ENCODE peak calls at places on chromosomes 6 and 20, in ten cellular contexts. K is heart left ventricle; E is substantia nigra; I is foreskin keratinocyte; N is HCT116; G is Panc1; C is CD8-positive, alpha-beta T cell; P is GM23338; W is breast epithelium; L is CD8-positive, alpha-beta memory T cell. D is an unnamed sample.

GRCh38 chr6:157952751-157953479 is 28.7 kb upstream of the SYNJ2 start:
- DNase-seq in G (no peak), N (no peak), L (no peak), I (no peak), E (no peak), W (no peak), K (no peak), P (no peak), C (no peak), D (no peak)

GRCh38 chr6:101114703-101115102 is 233.6 kb upstream of the ASCC3 start:
- DNase-seq in I (peak; percentile 30), K (no peak), W (no peak), N (peak; percentile 18), P (peak; percentile 49), E (no peak), C (no peak), G (peak; percentile 28), L (no peak), D (no peak)

GRCh38 chr6:20352346-20352745 is 49.3 kb upstream of the E2F3 start:
- DNase-seq in G (no peak), P (no peak), E (no peak), N (no peak), L (no peak), W (no peak), K (no peak), I (no peak), C (no peak), D (no peak)

GRCh38 chr6:14046476-14047068 is 71.0 kb upstream of the CD83 start:
- DNase-seq in I (peak; percentile 46), K (no peak), E (no peak), W (no peak), P (peak; percentile 82), N (peak; percentile 51), L (peak; percentile 6), G (peak; percentile 47), C (peak; percentile 25), D (no peak)

GRCh38 chr20:20664795-20665194 is 47.6 kb downstream of the RALGAPA2 start:
- DNase-seq in I (peak; percentile 7), N (peak; percentile 18), W (no peak), C (no peak), G (peak; percentile 33), K (no peak), L (no peak), E (no peak), P (peak; percentile 41), D (no peak)

GRCh38 chr6:69392745-69393144 is 404.1 kb downstream of the LMBRD1 start:
- DNase-seq in L (no peak), G (no peak), P (no peak), E (no peak), K (no peak), W (no peak), I (no peak), C (no peak), N (no peak), D (no peak)

GRCh38 chr20:32446301-32447100 is 88.4 kb downstream of the ASXL1 start:
- DNase-seq in W (no peak), K (no peak), N (no peak), G (no peak), L (no peak), C (no peak), I (no peak), P (no peak), E (no peak), D (no peak)

GRCh38 chr6:10389739-10390494 is 25.0 kb downstream of the TFAP2A start:
- DNase-seq in C (no peak), G (no peak), L (no peak), K (no peak), W (no peak), E (no peak), P (peak; percentile 68), I (no peak), N (no peak), D (no peak)

GRCh38 chr6:112021911-112022310 is 32.0 kb upstream of the CCN6 start:
- DNase-seq in I (no peak), L (no peak), P (no peak), K (no peak), G (no peak), C (no peak), E (no peak), W (no peak), N (no peak), D (no peak)

GRCh38 chr6:125859691-125860210 is 69.0 kb downstream of the NCOA7 start:
- DNase-seq in G (no peak), P (no peak), K (no peak), L (no peak), I (no peak), W (no peak), N (no peak), C (no peak), E (no peak), D (no peak)

GRCh38 chr20:23697947-23698346 is 9.1 kb upstream of the CST4 start:
- DNase-seq in E (no peak), W (no peak), P (no peak), N (no peak), G (no peak), I (no peak), L (no peak), C (no peak), K (no peak), D (no peak)

GRCh38 chr20:22264917-22265316 is 319.5 kb downstream of the FOXA2 start:
- DNase-seq in E (no peak), K (no peak), L (no peak), N (no peak), G (no peak), C (no peak), W (no peak), I (peak; percentile 39), P (no peak), D (no peak)

GRCh38 chr20:11195169-11195568 is 521.4 kb upstream of the JAG1 start:
- DNase-seq in C (no peak), P (no peak), N (no peak), E (no peak), L (no peak), I (no peak), G (no peak), K (peak; percentile 55), W (no peak), D (no peak)

GRCh38 chr20:47859255-47859654 is 74.0 kb upstream of the SULF2 start:
- DNase-seq in G (no peak), W (no peak), L (no peak), K (no peak), N (no peak), P (no peak), C (no peak), I (no peak), E (no peak), D (no peak)

GRCh38 chr20:47860049-47860830 is 75.0 kb upstream of the SULF2 start:
- DNase-seq in I (no peak), N (no peak), P (no peak), W (no peak), E (no peak), K (no peak), C (no peak), L (no peak), G (no peak), D (no peak)

GRCh38 chr20:47855799-47856198 is 70.5 kb upstream of the SULF2 start:
- DNase-seq in K (no peak), W (no peak), E (no peak), I (no peak), G (no peak), L (no peak), N (no peak), P (no peak), C (no peak), D (no peak)

GRCh38 chr20:47857142-47857993 is 72.1 kb upstream of the SULF2 start:
- DNase-seq in C (no peak), G (no peak), I (peak; percentile 64), L (no peak), K (no peak), E (no peak), P (no peak), N (no peak), W (peak; percentile 42), D (no peak)

DNA sequence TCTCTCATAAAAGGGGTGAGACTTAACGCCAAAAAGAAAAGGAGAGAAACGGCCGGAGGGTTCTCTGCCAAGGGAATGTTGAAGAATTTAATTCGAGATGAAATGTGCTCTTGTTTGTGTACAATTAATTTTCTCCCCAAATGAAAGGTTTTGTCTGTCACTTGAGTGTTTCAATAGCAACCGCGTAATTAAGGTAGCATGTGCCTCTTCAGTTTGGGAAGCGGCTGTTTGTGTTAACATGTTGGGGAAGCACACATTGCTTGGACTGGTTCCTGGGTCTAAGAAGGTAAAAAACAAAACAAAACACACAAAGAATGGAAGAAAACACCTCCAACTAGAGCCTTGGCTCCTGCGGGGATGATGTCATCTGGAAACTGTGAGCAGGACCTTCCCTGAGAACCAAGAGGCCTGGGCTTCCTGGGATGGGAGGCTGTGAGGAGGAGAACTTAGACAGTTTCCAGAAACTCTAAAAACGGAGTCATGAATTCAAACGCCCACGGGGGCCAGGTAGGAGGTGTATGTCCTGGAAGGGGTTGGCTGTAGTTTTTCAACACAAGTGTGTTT is 72.8 kb upstream of the SULF2 start:
- DNase-seq in W (peak; percentile 62), E (no peak), L (no peak), I (peak; percentile 61), G (no peak), N (no peak), C (no peak), K (peak; percentile 44), P (no peak), D (peak; percentile 24)
- H3K27ac ChIP-seq in W (peak overlapping the region; percentile 74), E (no peak overlapping the region), L (no peak overlapping the region), I (peak overlapping the region; percentile 71), G (no peak overlapping the region), N (no peak overlapping the region), C (no peak overlapping the region), K (peak overlapping the region; percentile 69), P (no peak overlapping the region), D (no peak overlapping the region)

GRCh38 chr6:150932976-150933375 is 67.5 kb downstream of the MTHFD1L start:
- DNase-seq in W (no peak), N (no peak), C (no peak), G (no peak), E (no peak), L (no peak), P (no peak), K (no peak), I (no peak), D (no peak)
- H3K27ac ChIP-seq in W (no peak overlapping the region), N (no peak overlapping the region), C (no peak overlapping the region), G (no peak overlapping the region), E (no peak overlapping the region), L (no peak overlapping the region), P (no peak overlapping the region), K (peak overlapping the region; percentile 10), I (no peak overlapping the region), D (no peak overlapping the region)

GRCh38 chr20:47391276-47392010 is 34.9 kb upstream of the ZMYND8 start:
- DNase-seq in E (no peak), C (no peak), I (no peak), L (no peak), P (no peak), G (no peak), K (no peak), N (no peak), W (no peak), D (no peak)
- H3K27ac ChIP-seq in E (no peak overlapping the region), C (no peak overlapping the region), I (peak overlapping the region; percentile 99), L (peak overlapping the region; percentile 68), P (no peak overlapping the region), G (peak overlapping the region; percentile 78), K (no peak overlapping the region), N (no peak overlapping the region), W (no peak overlapping the region), D (no peak overlapping the region)

DNA sequence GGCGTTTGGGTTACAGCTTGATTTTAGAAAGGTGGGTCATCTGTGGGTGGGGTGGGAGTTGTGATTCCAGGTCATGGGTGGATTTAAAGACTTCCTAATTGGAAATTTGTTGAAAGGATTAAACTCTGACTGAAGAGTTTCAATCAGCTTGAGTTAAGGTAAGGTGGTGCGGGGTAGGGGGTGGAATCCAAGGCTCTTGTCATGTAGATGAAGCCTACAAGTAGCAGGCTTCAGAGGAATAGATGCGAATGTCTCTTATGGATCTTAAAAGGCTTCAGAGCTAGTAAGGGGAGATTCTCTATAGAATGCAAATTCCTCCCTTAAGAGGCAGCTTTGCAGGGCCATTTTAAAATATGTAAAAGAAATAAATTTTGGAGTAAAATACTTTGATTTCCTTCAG is 645.3 kb downstream of the FRK start:
- DNase-seq in G (no peak), W (no peak), E (no peak), K (no peak), N (no peak), L (no peak), P (peak; percentile 89), C (no peak), I (no peak), D (no peak)
- H3K27ac ChIP-seq in G (no peak overlapping the region), W (no peak overlapping the region), E (no peak overlapping the region), K (no peak overlapping the region), N (no peak overlapping the region), L (no peak overlapping the region), P (peak overlapping the region; percentile 82), C (no peak overlapping the region), I (no peak overlapping the region), D (no peak overlapping the region)